ENCODE peak calls at places on chromosomes 11 and 22, in seven cellular contexts. One of them, this sample, is unnamed.

GRCh38 chr22:30094804-30095203 is 14.5 kb downstream of the HORMAD2 start:
- DNase-seq in lung: no peak
- DNase-seq in transverse colon: no peak
- DNase-seq in adrenal gland: no peak
- DNase-seq in CD4-positive, CD25-positive, alpha-beta regulatory T cell: no peak
- DNase-seq in Panc1: no peak
- DNase-seq in GM23248: no peak
- DNase-seq in this sample: no peak

GRCh38 chr11:57566035-57566504 is 1.4 kb downstream of the UBE2L6 start:
- DNase-seq in lung: no peak
- DNase-seq in transverse colon: peak; percentile 57
- DNase-seq in adrenal gland: peak; percentile 33
- DNase-seq in CD4-positive, CD25-positive, alpha-beta regulatory T cell: peak; percentile 17
- DNase-seq in Panc1: no peak
- DNase-seq in GM23248: peak; percentile 73
- DNase-seq in this sample: no peak

GRCh38 chr11:116073854-116074837 is 569.9 kb upstream of the CADM1 start:
- DNase-seq in lung: no peak
- DNase-seq in transverse colon: no peak
- DNase-seq in adrenal gland: no peak
- DNase-seq in CD4-positive, CD25-positive, alpha-beta regulatory T cell: no peak
- DNase-seq in Panc1: no peak
- DNase-seq in GM23248: peak; percentile 4
- DNase-seq in this sample: no peak

GRCh38 chr11:109729761-109730160 is 307.8 kb downstream of the C11orf87 start:
- DNase-seq in lung: no peak
- DNase-seq in transverse colon: peak; percentile 23
- DNase-seq in adrenal gland: no peak
- DNase-seq in CD4-positive, CD25-positive, alpha-beta regulatory T cell: no peak
- DNase-seq in Panc1: no peak
- DNase-seq in GM23248: no peak
- DNase-seq in this sample: no peak

GRCh38 chr22:30375312-30375849 is 11.8 kb downstream of the RNF215 start:
- DNase-seq in lung: no peak
- DNase-seq in transverse colon: no peak
- DNase-seq in adrenal gland: no peak
- DNase-seq in CD4-positive, CD25-positive, alpha-beta regulatory T cell: no peak
- DNase-seq in Panc1: no peak
- DNase-seq in GM23248: no peak
- DNase-seq in this sample: no peak

GRCh38 chr11:76625787-76626186 is 44.8 kb downstream of the LRRC32 start:
- DNase-seq in lung: no peak
- DNase-seq in transverse colon: no peak
- DNase-seq in adrenal gland: no peak
- DNase-seq in CD4-positive, CD25-positive, alpha-beta regulatory T cell: no peak
- DNase-seq in Panc1: no peak
- DNase-seq in GM23248: no peak
- DNase-seq in this sample: no peak

GRCh38 chr11:112469376-112469775 is 208.7 kb upstream of the PLET1 start:
- DNase-seq in lung: no peak
- DNase-seq in transverse colon: no peak
- DNase-seq in adrenal gland: no peak
- DNase-seq in CD4-positive, CD25-positive, alpha-beta regulatory T cell: no peak
- DNase-seq in Panc1: no peak
- DNase-seq in GM23248: no peak
- DNase-seq in this sample: no peak

GRCh38 chr22:44523981-44524759 is 26.1 kb upstream of the RTL6 start:
- DNase-seq in lung: no peak
- DNase-seq in transverse colon: peak; percentile 44
- DNase-seq in adrenal gland: peak; percentile 36
- DNase-seq in CD4-positive, CD25-positive, alpha-beta regulatory T cell: no peak
- DNase-seq in Panc1: no peak
- DNase-seq in GM23248: peak; percentile 97
- DNase-seq in this sample: no peak

GRCh38 chr22:21942407-21942895 is 10.2 kb downstream of the PPM1F start:
- DNase-seq in lung: peak; percentile 72
- DNase-seq in transverse colon: peak; percentile 52
- DNase-seq in adrenal gland: peak; percentile 79
- DNase-seq in CD4-positive, CD25-positive, alpha-beta regulatory T cell: no peak
- DNase-seq in Panc1: no peak
- DNase-seq in GM23248: peak; percentile 94
- DNase-seq in this sample: peak; percentile 88

GRCh38 chr11:127493330-127493729 is 492.8 kb upstream of the KIRREL3 start:
- DNase-seq in lung: no peak
- DNase-seq in transverse colon: no peak
- DNase-seq in adrenal gland: no peak
- DNase-seq in CD4-positive, CD25-positive, alpha-beta regulatory T cell: no peak
- DNase-seq in Panc1: no peak
- DNase-seq in GM23248: peak; percentile 52
- DNase-seq in this sample: no peak

GRCh38 chr11:129291556-129291955 is 84.1 kb upstream of the BARX2 start:
- DNase-seq in lung: no peak
- DNase-seq in transverse colon: no peak
- DNase-seq in adrenal gland: no peak
- DNase-seq in CD4-positive, CD25-positive, alpha-beta regulatory T cell: no peak
- DNase-seq in Panc1: no peak
- DNase-seq in GM23248: no peak
- DNase-seq in this sample: no peak

GRCh38 chr22:29842740-29843139 is 4.7 kb upstream of the ASCC2 start:
- DNase-seq in lung: no peak
- DNase-seq in transverse colon: no peak
- DNase-seq in adrenal gland: peak; percentile 57
- DNase-seq in CD4-positive, CD25-positive, alpha-beta regulatory T cell: no peak
- DNase-seq in Panc1: peak; percentile 67
- DNase-seq in GM23248: peak; percentile 96
- DNase-seq in this sample: no peak

GRCh38 chr11:18393581-18394299 is 623 bp upstream of the LDHA start:
- DNase-seq in lung: peak; percentile 40
- DNase-seq in transverse colon: no peak
- DNase-seq in adrenal gland: peak; percentile 81
- DNase-seq in CD4-positive, CD25-positive, alpha-beta regulatory T cell: no peak
- DNase-seq in Panc1: no peak
- DNase-seq in GM23248: no peak
- DNase-seq in this sample: no peak

GRCh38 chr11:11786771-11787170 is 55.0 kb upstream of the USP47 start:
- DNase-seq in lung: no peak
- DNase-seq in transverse colon: no peak
- DNase-seq in adrenal gland: no peak
- DNase-seq in CD4-positive, CD25-positive, alpha-beta regulatory T cell: no peak
- DNase-seq in Panc1: no peak
- DNase-seq in GM23248: peak; percentile 54
- DNase-seq in this sample: no peak

GRCh38 chr11:110778351-110778750 is 66.1 kb upstream of the ARHGAP20 start:
- DNase-seq in lung: peak; percentile 46
- DNase-seq in transverse colon: no peak
- DNase-seq in adrenal gland: no peak
- DNase-seq in CD4-positive, CD25-positive, alpha-beta regulatory T cell: no peak
- DNase-seq in Panc1: no peak
- DNase-seq in GM23248: no peak
- DNase-seq in this sample: no peak

GRCh38 chr11:7936615-7937014 is 4.9 kb downstream of the OR10A3 start:
- DNase-seq in lung: no peak
- DNase-seq in transverse colon: peak; percentile 63
- DNase-seq in adrenal gland: no peak
- DNase-seq in CD4-positive, CD25-positive, alpha-beta regulatory T cell: no peak
- DNase-seq in Panc1: no peak
- DNase-seq in GM23248: no peak
- DNase-seq in this sample: no peak

GRCh38 chr11:29019960-29020683 is 911.9 kb downstream of the METTL15 start:
- DNase-seq in lung: no peak
- DNase-seq in transverse colon: no peak
- DNase-seq in adrenal gland: no peak
- DNase-seq in CD4-positive, CD25-positive, alpha-beta regulatory T cell: no peak
- DNase-seq in Panc1: no peak
- DNase-seq in GM23248: peak; percentile 44
- DNase-seq in this sample: no peak

GRCh38 chr11:118673361-118674093 is 5.9 kb downstream of the TREH start:
- DNase-seq in lung: no peak
- DNase-seq in transverse colon: no peak
- DNase-seq in adrenal gland: no peak
- DNase-seq in CD4-positive, CD25-positive, alpha-beta regulatory T cell: no peak
- DNase-seq in Panc1: no peak
- DNase-seq in GM23248: no peak
- DNase-seq in this sample: no peak

GRCh38 chr22:49997221-49997599 is 15.4 kb downstream of the IL17REL start:
- DNase-seq in lung: no peak
- DNase-seq in transverse colon: peak; percentile 82
- DNase-seq in adrenal gland: no peak
- DNase-seq in CD4-positive, CD25-positive, alpha-beta regulatory T cell: no peak
- DNase-seq in Panc1: no peak
- DNase-seq in GM23248: no peak
- DNase-seq in this sample: no peak

GRCh38 chr22:47089374-47089773 is 326.9 kb downstream of the TBC1D22A start:
- DNase-seq in lung: no peak
- DNase-seq in transverse colon: no peak
- DNase-seq in adrenal gland: no peak
- DNase-seq in CD4-positive, CD25-positive, alpha-beta regulatory T cell: no peak
- DNase-seq in Panc1: no peak
- DNase-seq in GM23248: no peak
- DNase-seq in this sample: no peak

GRCh38 chr11:80584661-80585060 is 1143.8 kb upstream of the TENM4 start:
- DNase-seq in lung: no peak
- DNase-seq in transverse colon: no peak
- DNase-seq in adrenal gland: no peak
- DNase-seq in CD4-positive, CD25-positive, alpha-beta regulatory T cell: no peak
- DNase-seq in Panc1: no peak
- DNase-seq in GM23248: no peak
- DNase-seq in this sample: no peak

GRCh38 chr11:128705124-128705920 is 11.4 kb downstream of the FLI1 start:
- DNase-seq in lung: no peak
- DNase-seq in transverse colon: no peak
- DNase-seq in adrenal gland: no peak
- DNase-seq in CD4-positive, CD25-positive, alpha-beta regulatory T cell: no peak
- DNase-seq in Panc1: no peak
- DNase-seq in GM23248: no peak
- DNase-seq in this sample: no peak

GRCh38 chr11:111586305-111586915 is 15.8 kb upstream of the SIK2 start:
- DNase-seq in lung: no peak
- DNase-seq in transverse colon: no peak
- DNase-seq in adrenal gland: no peak
- DNase-seq in CD4-positive, CD25-positive, alpha-beta regulatory T cell: peak; percentile 41
- DNase-seq in Panc1: peak; percentile 42
- DNase-seq in GM23248: peak; percentile 75
- DNase-seq in this sample: no peak

GRCh38 chr11:64864473-64865285 is 13.7 kb downstream of the EHD1 start:
- DNase-seq in lung: no peak
- DNase-seq in transverse colon: peak; percentile 66
- DNase-seq in adrenal gland: peak; percentile 68
- DNase-seq in CD4-positive, CD25-positive, alpha-beta regulatory T cell: no peak
- DNase-seq in Panc1: no peak
- DNase-seq in GM23248: peak; percentile 96
- DNase-seq in this sample: peak; percentile 80

GRCh38 chr11:75351541-75352416 is at the start of gene ARRB1:
- DNase-seq in lung: no peak
- DNase-seq in transverse colon: peak; percentile 81
- DNase-seq in adrenal gland: peak; percentile 67
- DNase-seq in CD4-positive, CD25-positive, alpha-beta regulatory T cell: peak; percentile 49
- DNase-seq in Panc1: no peak
- DNase-seq in GM23248: peak; percentile 71
- DNase-seq in this sample: peak; percentile 78

GRCh38 chr22:42645341-42645937 is 3.8 kb downstream of the CYB5R3 start:
- DNase-seq in lung: no peak
- DNase-seq in transverse colon: no peak
- DNase-seq in adrenal gland: no peak
- DNase-seq in CD4-positive, CD25-positive, alpha-beta regulatory T cell: no peak
- DNase-seq in Panc1: no peak
- DNase-seq in GM23248: peak; percentile 77
- DNase-seq in this sample: peak; percentile 65

GRCh38 chr22:42645938-42646568 is 3.1 kb downstream of the CYB5R3 start:
- DNase-seq in lung: no peak
- DNase-seq in transverse colon: peak; percentile 56
- DNase-seq in adrenal gland: no peak
- DNase-seq in CD4-positive, CD25-positive, alpha-beta regulatory T cell: no peak
- DNase-seq in Panc1: no peak
- DNase-seq in GM23248: peak; percentile 31
- DNase-seq in this sample: no peak

GRCh38 chr22:42643632-42644421 is 3.4 kb upstream of the ATP5MGL start:
- DNase-seq in lung: no peak
- DNase-seq in transverse colon: no peak
- DNase-seq in adrenal gland: no peak
- DNase-seq in CD4-positive, CD25-positive, alpha-beta regulatory T cell: no peak
- DNase-seq in Panc1: no peak
- DNase-seq in GM23248: no peak
- DNase-seq in this sample: no peak

GRCh38 chr22:42642801-42643631 is 2.6 kb upstream of the ATP5MGL start:
- DNase-seq in lung: no peak
- DNase-seq in transverse colon: no peak
- DNase-seq in adrenal gland: no peak
- DNase-seq in CD4-positive, CD25-positive, alpha-beta regulatory T cell: no peak
- DNase-seq in Panc1: no peak
- DNase-seq in GM23248: no peak
- DNase-seq in this sample: no peak

GRCh38 chr22:42644422-42645340 is 4.3 kb upstream of the ATP5MGL start:
- DNase-seq in lung: peak; percentile 62
- DNase-seq in transverse colon: peak; percentile 51
- DNase-seq in adrenal gland: no peak
- DNase-seq in CD4-positive, CD25-positive, alpha-beta regulatory T cell: no peak
- DNase-seq in Panc1: no peak
- DNase-seq in GM23248: peak; percentile 73
- DNase-seq in this sample: peak; percentile 67
- H3K4me1 ChIP-seq in lung: peaks cover 59% of the 10 kb centered on the region
- H3K4me1 ChIP-seq in transverse colon: peaks cover 53% of the 10 kb centered on the region
- H3K4me1 ChIP-seq in adrenal gland: peaks cover 65% of the 10 kb centered on the region
- H3K4me1 ChIP-seq in CD4-positive, CD25-positive, alpha-beta regulatory T cell: peaks cover 22% of the 10 kb centered on the region
- H3K4me1 ChIP-seq in Panc1: no peaks in the 10 kb centered on the region
- H3K4me1 ChIP-seq in GM23248: peaks cover 39% of the 10 kb centered on the region
- H3K4me1 ChIP-seq in this sample: peaks cover 61% of the 10 kb centered on the region

GRCh38 chr11:124751391-124751740 is 689 bp downstream of the VSIG2 start:
- DNase-seq in lung: no peak
- DNase-seq in transverse colon: no peak
- DNase-seq in adrenal gland: no peak
- DNase-seq in CD4-positive, CD25-positive, alpha-beta regulatory T cell: no peak
- DNase-seq in Panc1: no peak
- DNase-seq in GM23248: no peak
- DNase-seq in this sample: no peak
- H3K27me3 ChIP-seq in lung: no peaks in the 10 kb centered on the region
- H3K27me3 ChIP-seq in transverse colon: peaks cover 30% of the 10 kb centered on the region
- H3K27me3 ChIP-seq in adrenal gland: peaks cover 35% of the 10 kb centered on the region
- H3K27me3 ChIP-seq in CD4-positive, CD25-positive, alpha-beta regulatory T cell: no peaks in the 10 kb centered on the region
- H3K27me3 ChIP-seq in Panc1: no peaks in the 10 kb centered on the region
- H3K27me3 ChIP-seq in GM23248: peaks cover 35% of the 10 kb centered on the region
- H3K27me3 ChIP-seq in this sample: no peaks in the 10 kb centered on the region

DNA sequence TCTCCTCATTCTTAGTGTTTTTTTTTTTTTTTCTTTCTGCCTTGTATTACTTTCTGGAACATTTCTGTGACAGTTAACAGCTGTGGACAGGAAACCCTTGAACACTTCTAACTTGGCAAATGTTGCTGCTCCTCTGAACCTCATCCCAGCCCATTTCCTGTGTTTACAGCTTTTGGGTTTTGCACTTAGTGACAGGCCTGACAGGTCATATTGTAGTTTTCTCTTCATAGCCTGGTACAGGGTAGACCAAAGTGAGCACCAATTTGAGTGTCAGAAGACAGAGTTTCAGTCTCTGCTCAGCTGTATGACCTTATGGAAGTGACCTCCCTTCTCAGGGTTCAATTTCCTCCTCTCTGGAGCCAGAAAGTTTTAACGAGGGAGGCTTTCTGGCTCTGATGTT is 91.6 kb downstream of the STIM1 start:
- DNase-seq in lung: no peak
- DNase-seq in transverse colon: peak; percentile 42
- DNase-seq in adrenal gland: peak; percentile 31
- DNase-seq in CD4-positive, CD25-positive, alpha-beta regulatory T cell: no peak
- DNase-seq in Panc1: no peak
- DNase-seq in GM23248: peak; percentile 36
- DNase-seq in this sample: no peak
- H3K4me3 ChIP-seq in lung: no peak overlapping the region
- H3K4me3 ChIP-seq in transverse colon: no peak overlapping the region
- H3K4me3 ChIP-seq in adrenal gland: no peak overlapping the region
- H3K4me3 ChIP-seq in CD4-positive, CD25-positive, alpha-beta regulatory T cell: peak overlapping the region; percentile 74
- H3K4me3 ChIP-seq in Panc1: no peak overlapping the region
- H3K4me3 ChIP-seq in GM23248: no peak overlapping the region
- H3K4me3 ChIP-seq in this sample: no peak overlapping the region

GRCh38 chr11:34606326-34607120 is 14.4 kb upstream of the EHF start:
- DNase-seq in lung: no peak
- DNase-seq in transverse colon: no peak
- DNase-seq in adrenal gland: no peak
- DNase-seq in CD4-positive, CD25-positive, alpha-beta regulatory T cell: no peak
- DNase-seq in Panc1: no peak
- DNase-seq in GM23248: no peak
- DNase-seq in this sample: no peak
- H3K4me1 ChIP-seq in lung: peaks cover 2% of the 10 kb centered on the region
- H3K4me1 ChIP-seq in transverse colon: peaks cover 4% of the 10 kb centered on the region
- H3K4me1 ChIP-seq in adrenal gland: peaks cover 5% of the 10 kb centered on the region
- H3K4me1 ChIP-seq in CD4-positive, CD25-positive, alpha-beta regulatory T cell: no peaks in the 10 kb centered on the region
- H3K4me1 ChIP-seq in Panc1: no peaks in the 10 kb centered on the region
- H3K4me1 ChIP-seq in GM23248: no peaks in the 10 kb centered on the region
- H3K4me1 ChIP-seq in this sample: no peaks in the 10 kb centered on the region

This sample was measured in psoas muscle.